ENCODE peak calls at places on chromosomes 2 and 18, in eight cellular contexts. X is stimulated activated CD4-positive, alpha-beta T cell treated with anti-CD3 and anti-CD28 coated beads, Interleukin-2, amount 100 ng/mL, for 48 hours; Y is effector memory CD8-positive, alpha-beta T cell; V is NCI-H446 treated with DMSO at 0.1 percent for 48 hours; F is activated T-cell treated with anti-CD3 and anti-CD28 coated beads for 1 hour; B is caudate nucleus; H is T-helper 22 cell; T is CD4-positive, CD25-positive, alpha-beta regulatory T cell. N is an unnamed sample.

GRCh38 chr2:42755161-42755900 is 8.6 kb downstream of the OXER1 start:
- DNase-seq in X (no peak), Y (no peak), V (no peak), F (no peak), B (no peak), H (no peak), T (no peak), N (no peak)

GRCh38 chr2:40369619-40370397 is 82.1 kb downstream of the SLC8A1 start:
- DNase-seq in X (no peak), Y (no peak), V (no peak), F (no peak), B (no peak), H (no peak), T (no peak), N (no peak)

GRCh38 chr2:43021791-43022500 is 204.5 kb downstream of the ZFP36L2 start:
- DNase-seq in X (no peak), Y (no peak), V (no peak), F (no peak), B (peak), H (no peak), T (no peak), N (peak)

GRCh38 chr2:206635016-206635415 is 7.3 kb upstream of the FAM237A start:
- DNase-seq in X (no peak), Y (no peak), V (no peak), F (no peak), B (no peak), H (no peak), T (no peak), N (no peak)

GRCh38 chr2:220503446-220503845 is 876.0 kb downstream of the SLC4A3 start:
- DNase-seq in X (no peak), Y (no peak), V (peak), F (no peak), B (no peak), H (no peak), T (no peak), N (no peak)

GRCh38 chr18:79071037-79071960 is 2.1 kb downstream of the ATP9B start:
- DNase-seq in X (no peak), Y (no peak), V (no peak), F (no peak), B (no peak), H (no peak), T (peak), N (peak)

GRCh38 chr2:143399679-143400078 is 270.5 kb downstream of the ARHGAP15 start:
- DNase-seq in X (no peak), Y (no peak), V (no peak), F (no peak), B (no peak), H (no peak), T (no peak), N (no peak)

GRCh38 chr2:159131882-159132281 is 154.6 kb downstream of the WDSUB1 start:
- DNase-seq in X (no peak), Y (no peak), V (no peak), F (no peak), B (no peak), H (no peak), T (no peak), N (no peak)

GRCh38 chr2:66441651-66442365 is 6.9 kb downstream of the MEIS1 start:
- DNase-seq in X (no peak), Y (no peak), V (no peak), F (no peak), B (no peak), H (no peak), T (no peak), N (no peak)

GRCh38 chr2:207504513-207505171 is 25.1 kb upstream of the CREB1 start:
- DNase-seq in X (no peak), Y (no peak), V (peak), F (no peak), B (no peak), H (no peak), T (no peak), N (peak)

GRCh38 chr2:168136392-168136977 is 110.9 kb downstream of the STK39 start:
- DNase-seq in X (no peak), Y (no peak), V (peak), F (no peak), B (no peak), H (no peak), T (peak), N (no peak)

GRCh38 chr18:26981373-26982082 is 116.0 kb upstream of the AQP4 start:
- DNase-seq in X (no peak), Y (no peak), V (no peak), F (no peak), B (no peak), H (no peak), T (no peak), N (no peak)

GRCh38 chr18:46343940-46344372 is 239.8 kb downstream of the HAUS1 start:
- DNase-seq in X (peak), Y (no peak), V (no peak), F (peak), B (no peak), H (peak), T (peak), N (peak)

N was measured in endodermal cell.